ENCODE peak calls at places on chromosome 19, in eight cellular contexts. One of them, this sample, is unnamed.

GRCh38 chr19:11106477-11106876 is 17.2 kb downstream of the LDLR start:
- DNase-seq in tibial nerve: no peak
- DNase-seq in colonic mucosa: no peak
- DNase-seq in fibroblast of lung: peak
- DNase-seq in esophagus muscularis mucosa: no peak
- DNase-seq in thoracic aorta: no peak
- DNase-seq in AG04450: no peak
- DNase-seq in thyroid gland: no peak
- DNase-seq in this sample: no peak

GRCh38 chr19:49988007-49988406 is 27.0 kb upstream of the SIGLEC11 start:
- DNase-seq in tibial nerve: no peak
- DNase-seq in colonic mucosa: no peak
- DNase-seq in fibroblast of lung: no peak
- DNase-seq in esophagus muscularis mucosa: no peak
- DNase-seq in thoracic aorta: no peak
- DNase-seq in AG04450: no peak
- DNase-seq in thyroid gland: no peak
- DNase-seq in this sample: no peak

GRCh38 chr19:6229951-6230712 is 49.6 kb downstream of the MLLT1 start:
- DNase-seq in tibial nerve: no peak
- DNase-seq in colonic mucosa: no peak
- DNase-seq in fibroblast of lung: no peak
- DNase-seq in esophagus muscularis mucosa: no peak
- DNase-seq in thoracic aorta: no peak
- DNase-seq in AG04450: no peak
- DNase-seq in thyroid gland: no peak
- DNase-seq in this sample: no peak

GRCh38 chr19:40263440-40264313 is 21.5 kb downstream of the AKT2 start:
- DNase-seq in tibial nerve: no peak
- DNase-seq in colonic mucosa: no peak
- DNase-seq in fibroblast of lung: no peak
- DNase-seq in esophagus muscularis mucosa: no peak
- DNase-seq in thoracic aorta: no peak
- DNase-seq in AG04450: no peak
- DNase-seq in thyroid gland: no peak
- DNase-seq in this sample: no peak

GRCh38 chr19:42325896-42326771 is 699 bp downstream of the MEGF8 start:
- DNase-seq in tibial nerve: no peak
- DNase-seq in colonic mucosa: peak
- DNase-seq in fibroblast of lung: no peak
- DNase-seq in esophagus muscularis mucosa: no peak
- DNase-seq in thoracic aorta: no peak
- DNase-seq in AG04450: no peak
- DNase-seq in thyroid gland: peak
- DNase-seq in this sample: peak

GRCh38 chr19:29858000-29858596 is 46.3 kb downstream of the CCNE1 start:
- DNase-seq in tibial nerve: no peak
- DNase-seq in colonic mucosa: peak
- DNase-seq in fibroblast of lung: no peak
- DNase-seq in esophagus muscularis mucosa: no peak
- DNase-seq in thoracic aorta: no peak
- DNase-seq in AG04450: no peak
- DNase-seq in thyroid gland: peak
- DNase-seq in this sample: no peak

GRCh38 chr19:44848036-44848804 is 2.1 kb downstream of the NECTIN2 start:
- DNase-seq in tibial nerve: no peak
- DNase-seq in colonic mucosa: peak
- DNase-seq in fibroblast of lung: peak
- DNase-seq in esophagus muscularis mucosa: no peak
- DNase-seq in thoracic aorta: no peak
- DNase-seq in AG04450: no peak
- DNase-seq in thyroid gland: peak
- DNase-seq in this sample: no peak

GRCh38 chr19:40084948-40085347 is 5.8 kb downstream of the ZNF780A start:
- DNase-seq in tibial nerve: no peak
- DNase-seq in colonic mucosa: no peak
- DNase-seq in fibroblast of lung: no peak
- DNase-seq in esophagus muscularis mucosa: no peak
- DNase-seq in thoracic aorta: no peak
- DNase-seq in AG04450: no peak
- DNase-seq in thyroid gland: no peak
- DNase-seq in this sample: no peak

GRCh38 chr19:35352448-35353304 is 5.0 kb downstream of the FFAR1 start:
- DNase-seq in tibial nerve: no peak
- DNase-seq in colonic mucosa: peak
- DNase-seq in fibroblast of lung: peak
- DNase-seq in esophagus muscularis mucosa: no peak
- DNase-seq in thoracic aorta: no peak
- DNase-seq in AG04450: peak
- DNase-seq in thyroid gland: peak
- DNase-seq in this sample: peak

GRCh38 chr19:3981373-3981735 is 3.9 kb downstream of the EEF2 start:
- DNase-seq in tibial nerve: no peak
- DNase-seq in colonic mucosa: no peak
- DNase-seq in fibroblast of lung: no peak
- DNase-seq in esophagus muscularis mucosa: no peak
- DNase-seq in thoracic aorta: no peak
- DNase-seq in AG04450: no peak
- DNase-seq in thyroid gland: no peak
- DNase-seq in this sample: no peak

GRCh38 chr19:29811125-29812079 is at the start of gene CCNE1:
- DNase-seq in tibial nerve: peak
- DNase-seq in colonic mucosa: peak
- DNase-seq in fibroblast of lung: peak
- DNase-seq in esophagus muscularis mucosa: peak
- DNase-seq in thoracic aorta: peak
- DNase-seq in AG04450: peak
- DNase-seq in thyroid gland: peak
- DNase-seq in this sample: peak

GRCh38 chr19:5479958-5480357 is 24.7 kb downstream of the ZNRF4 start:
- DNase-seq in tibial nerve: no peak
- DNase-seq in colonic mucosa: no peak
- DNase-seq in fibroblast of lung: no peak
- DNase-seq in esophagus muscularis mucosa: no peak
- DNase-seq in thoracic aorta: no peak
- DNase-seq in AG04450: no peak
- DNase-seq in thyroid gland: no peak
- DNase-seq in this sample: no peak

GRCh38 chr19:40419066-40419612 is 6.0 kb upstream of the PRX start:
- DNase-seq in tibial nerve: no peak
- DNase-seq in colonic mucosa: no peak
- DNase-seq in fibroblast of lung: no peak
- DNase-seq in esophagus muscularis mucosa: no peak
- DNase-seq in thoracic aorta: no peak
- DNase-seq in AG04450: no peak
- DNase-seq in thyroid gland: no peak
- DNase-seq in this sample: no peak

GRCh38 chr19:23439623-23440022 is 44.4 kb upstream of the ZNF91 start:
- DNase-seq in tibial nerve: no peak
- DNase-seq in colonic mucosa: no peak
- DNase-seq in fibroblast of lung: no peak
- DNase-seq in esophagus muscularis mucosa: peak
- DNase-seq in thoracic aorta: no peak
- DNase-seq in AG04450: no peak
- DNase-seq in thyroid gland: no peak
- DNase-seq in this sample: no peak

GRCh38 chr19:45733160-45733810 is at the start of gene MEIOSIN:
- DNase-seq in tibial nerve: no peak
- DNase-seq in colonic mucosa: no peak
- DNase-seq in fibroblast of lung: no peak
- DNase-seq in esophagus muscularis mucosa: no peak
- DNase-seq in thoracic aorta: no peak
- DNase-seq in AG04450: no peak
- DNase-seq in thyroid gland: no peak
- DNase-seq in this sample: no peak

GRCh38 chr19:41334793-41335192 is 18.9 kb downstream of the TGFB1 start:
- DNase-seq in tibial nerve: no peak
- DNase-seq in colonic mucosa: no peak
- DNase-seq in fibroblast of lung: no peak
- DNase-seq in esophagus muscularis mucosa: no peak
- DNase-seq in thoracic aorta: no peak
- DNase-seq in AG04450: no peak
- DNase-seq in thyroid gland: no peak
- DNase-seq in this sample: no peak

GRCh38 chr19:19487077-19488040 is 28.0 kb downstream of the TSSK6 start:
- DNase-seq in tibial nerve: no peak
- DNase-seq in colonic mucosa: no peak
- DNase-seq in fibroblast of lung: no peak
- DNase-seq in esophagus muscularis mucosa: no peak
- DNase-seq in thoracic aorta: no peak
- DNase-seq in AG04450: no peak
- DNase-seq in thyroid gland: no peak
- DNase-seq in this sample: no peak

GRCh38 chr19:38152461-38153379 is 71.3 kb downstream of the DPF1 start:
- DNase-seq in tibial nerve: no peak
- DNase-seq in colonic mucosa: no peak
- DNase-seq in fibroblast of lung: peak
- DNase-seq in esophagus muscularis mucosa: no peak
- DNase-seq in thoracic aorta: no peak
- DNase-seq in AG04450: no peak
- DNase-seq in thyroid gland: no peak
- DNase-seq in this sample: no peak

GRCh38 chr19:4215807-4216206 is 13.5 kb upstream of the EBI3 start:
- DNase-seq in tibial nerve: no peak
- DNase-seq in colonic mucosa: no peak
- DNase-seq in fibroblast of lung: no peak
- DNase-seq in esophagus muscularis mucosa: no peak
- DNase-seq in thoracic aorta: no peak
- DNase-seq in AG04450: no peak
- DNase-seq in thyroid gland: no peak
- DNase-seq in this sample: no peak

GRCh38 chr19:4524808-4525562 is 6.7 kb upstream of the PLIN4 start:
- DNase-seq in tibial nerve: peak
- DNase-seq in colonic mucosa: peak
- DNase-seq in fibroblast of lung: peak
- DNase-seq in esophagus muscularis mucosa: no peak
- DNase-seq in thoracic aorta: no peak
- DNase-seq in AG04450: no peak
- DNase-seq in thyroid gland: peak
- DNase-seq in this sample: no peak

GRCh38 chr19:28641395-28641794 is 571.6 kb downstream of the UQCRFS1 start:
- DNase-seq in tibial nerve: no peak
- DNase-seq in colonic mucosa: no peak
- DNase-seq in fibroblast of lung: no peak
- DNase-seq in esophagus muscularis mucosa: no peak
- DNase-seq in thoracic aorta: no peak
- DNase-seq in AG04450: no peak
- DNase-seq in thyroid gland: no peak
- DNase-seq in this sample: no peak

GRCh38 chr19:40444181-40445005 is at the start of gene SERTAD3:
- DNase-seq in tibial nerve: peak
- DNase-seq in colonic mucosa: peak
- DNase-seq in fibroblast of lung: peak
- DNase-seq in esophagus muscularis mucosa: peak
- DNase-seq in thoracic aorta: peak
- DNase-seq in AG04450: peak
- DNase-seq in thyroid gland: peak
- DNase-seq in this sample: peak

GRCh38 chr19:33266971-33267484 is 35.3 kb downstream of the CEBPA start:
- DNase-seq in tibial nerve: no peak
- DNase-seq in colonic mucosa: no peak
- DNase-seq in fibroblast of lung: no peak
- DNase-seq in esophagus muscularis mucosa: no peak
- DNase-seq in thoracic aorta: no peak
- DNase-seq in AG04450: no peak
- DNase-seq in thyroid gland: no peak
- DNase-seq in this sample: no peak

GRCh38 chr19:16340654-16341053 is 16.0 kb downstream of the KLF2 start:
- DNase-seq in tibial nerve: no peak
- DNase-seq in colonic mucosa: no peak
- DNase-seq in fibroblast of lung: no peak
- DNase-seq in esophagus muscularis mucosa: no peak
- DNase-seq in thoracic aorta: no peak
- DNase-seq in AG04450: no peak
- DNase-seq in thyroid gland: no peak
- DNase-seq in this sample: no peak
- H3K27ac ChIP-seq in tibial nerve: no peak
- H3K27ac ChIP-seq in colonic mucosa: no peak
- H3K27ac ChIP-seq in fibroblast of lung: no peak
- H3K27ac ChIP-seq in esophagus muscularis mucosa: peak
- H3K27ac ChIP-seq in thoracic aorta: no peak
- H3K27ac ChIP-seq in AG04450: no peak
- H3K27ac ChIP-seq in thyroid gland: no peak
- H3K27ac ChIP-seq in this sample: no peak

DNA sequence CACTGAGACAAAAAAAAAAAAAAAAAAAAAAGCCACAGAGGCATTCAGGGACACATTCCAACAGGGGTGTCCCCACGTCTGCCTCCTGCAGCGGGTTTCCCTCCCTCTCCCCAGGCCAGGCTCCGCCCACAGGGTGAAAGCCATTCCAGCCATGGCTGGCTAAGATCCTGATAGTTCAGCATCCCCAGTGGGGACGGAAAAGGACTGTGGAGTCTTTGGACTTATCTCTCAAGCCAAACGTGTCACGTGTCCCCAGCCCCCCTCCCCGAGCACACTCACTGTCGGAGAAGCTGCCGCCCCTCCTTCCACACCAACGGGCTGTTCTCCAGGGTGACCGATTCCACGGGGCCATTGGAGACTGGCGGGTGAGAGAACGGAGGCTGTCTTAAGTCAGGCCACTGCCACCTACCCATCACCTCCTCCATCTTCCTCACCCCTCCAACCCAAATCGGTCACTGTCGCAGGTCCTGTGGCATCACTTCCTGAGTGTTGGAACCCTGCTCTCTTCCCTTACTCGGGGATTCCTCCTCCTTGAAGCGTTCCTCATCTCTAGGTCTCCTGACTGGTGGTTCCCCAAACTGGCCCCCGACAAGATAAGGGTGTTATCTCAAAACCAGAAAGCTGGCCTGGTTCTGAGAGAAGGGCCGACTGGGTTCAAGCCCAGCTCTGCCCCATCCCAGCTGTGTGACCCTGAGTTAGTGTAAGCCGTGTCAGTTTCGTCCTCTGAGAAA is 9.1 kb upstream of the FKRP start:
- DNase-seq in tibial nerve: no peak
- DNase-seq in colonic mucosa: no peak
- DNase-seq in fibroblast of lung: no peak
- DNase-seq in esophagus muscularis mucosa: no peak
- DNase-seq in thoracic aorta: no peak
- DNase-seq in AG04450: no peak
- DNase-seq in thyroid gland: peak
- DNase-seq in this sample: no peak
- H3K27ac ChIP-seq in tibial nerve: no peak
- H3K27ac ChIP-seq in colonic mucosa: no peak
- H3K27ac ChIP-seq in fibroblast of lung: peak
- H3K27ac ChIP-seq in esophagus muscularis mucosa: peak
- H3K27ac ChIP-seq in thoracic aorta: peak
- H3K27ac ChIP-seq in AG04450: no peak
- H3K27ac ChIP-seq in thyroid gland: no peak
- H3K27ac ChIP-seq in this sample: no peak

GRCh38 chr19:55027472-55028337 is 10.4 kb downstream of the GP6 start:
- DNase-seq in tibial nerve: no peak
- DNase-seq in colonic mucosa: no peak
- DNase-seq in fibroblast of lung: no peak
- DNase-seq in esophagus muscularis mucosa: no peak
- DNase-seq in thoracic aorta: no peak
- DNase-seq in AG04450: no peak
- DNase-seq in thyroid gland: no peak
- DNase-seq in this sample: no peak
- H3K27ac ChIP-seq in tibial nerve: no peak
- H3K27ac ChIP-seq in colonic mucosa: no peak
- H3K27ac ChIP-seq in fibroblast of lung: no peak
- H3K27ac ChIP-seq in esophagus muscularis mucosa: no peak
- H3K27ac ChIP-seq in thoracic aorta: no peak
- H3K27ac ChIP-seq in AG04450: no peak
- H3K27ac ChIP-seq in thyroid gland: no peak
- H3K27ac ChIP-seq in this sample: no peak

GRCh38 chr19:48030073-48030472 is 13.8 kb downstream of the CABP5 start:
- DNase-seq in tibial nerve: no peak
- DNase-seq in colonic mucosa: no peak
- DNase-seq in fibroblast of lung: no peak
- DNase-seq in esophagus muscularis mucosa: no peak
- DNase-seq in thoracic aorta: no peak
- DNase-seq in AG04450: no peak
- DNase-seq in thyroid gland: no peak
- DNase-seq in this sample: no peak
- H3K27ac ChIP-seq in tibial nerve: no peak
- H3K27ac ChIP-seq in colonic mucosa: no peak
- H3K27ac ChIP-seq in fibroblast of lung: no peak
- H3K27ac ChIP-seq in esophagus muscularis mucosa: no peak
- H3K27ac ChIP-seq in thoracic aorta: no peak
- H3K27ac ChIP-seq in AG04450: no peak
- H3K27ac ChIP-seq in thyroid gland: no peak
- H3K27ac ChIP-seq in this sample: no peak

This sample was measured in caudate nucleus.